ENCODE peak calls at places on chromosomes 1 and 21, in four cellular contexts. One of them, this sample, is unnamed.
A peak's percentile ranks its signal among the peaks of the same experiment; 100 is the strongest.

GRCh38 chr1:164692420-164692819 is 133.4 kb downstream of the PBX1 start:
- DNase-seq in HFF-Myc: no peak
- DNase-seq in mesothelial cell of epicardium: no peak
- DNase-seq in activated effector memory CD4-positive, alpha-beta T cell treated with anti-CD3 and anti-CD28 coated beads, Interleukin-2, amount 50 U/mL, for 16 hours: no peak
- DNase-seq in this sample: no peak

GRCh38 chr1:95117207-95118018 is at the start of gene TLCD4:
- DNase-seq in HFF-Myc: no peak
- DNase-seq in mesothelial cell of epicardium: peak; percentile 68
- DNase-seq in activated effector memory CD4-positive, alpha-beta T cell treated with anti-CD3 and anti-CD28 coated beads, Interleukin-2, amount 50 U/mL, for 16 hours: peak; percentile 77
- DNase-seq in this sample: peak; percentile 76

GRCh38 chr1:3312894-3313578 is 141.4 kb upstream of the ARHGEF16 start:
- DNase-seq in HFF-Myc: peak; percentile 87
- DNase-seq in mesothelial cell of epicardium: peak; percentile 79
- DNase-seq in activated effector memory CD4-positive, alpha-beta T cell treated with anti-CD3 and anti-CD28 coated beads, Interleukin-2, amount 50 U/mL, for 16 hours: peak; percentile 77
- DNase-seq in this sample: no peak

GRCh38 chr1:162412002-162412401 is at the start of gene SH2D1B:
- DNase-seq in HFF-Myc: no peak
- DNase-seq in mesothelial cell of epicardium: no peak
- DNase-seq in activated effector memory CD4-positive, alpha-beta T cell treated with anti-CD3 and anti-CD28 coated beads, Interleukin-2, amount 50 U/mL, for 16 hours: no peak
- DNase-seq in this sample: no peak

GRCh38 chr1:156012051-156012817 is 8.5 kb downstream of the SSR2 start:
- DNase-seq in HFF-Myc: no peak
- DNase-seq in mesothelial cell of epicardium: no peak
- DNase-seq in activated effector memory CD4-positive, alpha-beta T cell treated with anti-CD3 and anti-CD28 coated beads, Interleukin-2, amount 50 U/mL, for 16 hours: no peak
- DNase-seq in this sample: no peak

GRCh38 chr1:175600721-175601440 is 142.5 kb downstream of the TNR start:
- DNase-seq in HFF-Myc: no peak
- DNase-seq in mesothelial cell of epicardium: no peak
- DNase-seq in activated effector memory CD4-positive, alpha-beta T cell treated with anti-CD3 and anti-CD28 coated beads, Interleukin-2, amount 50 U/mL, for 16 hours: no peak
- DNase-seq in this sample: no peak

GRCh38 chr1:245205396-245205795 is 50.6 kb downstream of the KIF26B start:
- DNase-seq in HFF-Myc: no peak
- DNase-seq in mesothelial cell of epicardium: no peak
- DNase-seq in activated effector memory CD4-positive, alpha-beta T cell treated with anti-CD3 and anti-CD28 coated beads, Interleukin-2, amount 50 U/mL, for 16 hours: no peak
- DNase-seq in this sample: no peak

GRCh38 chr1:102799496-102799895 is 308.8 kb downstream of the COL11A1 start:
- DNase-seq in HFF-Myc: no peak
- DNase-seq in mesothelial cell of epicardium: no peak
- DNase-seq in activated effector memory CD4-positive, alpha-beta T cell treated with anti-CD3 and anti-CD28 coated beads, Interleukin-2, amount 50 U/mL, for 16 hours: no peak
- DNase-seq in this sample: no peak

GRCh38 chr21:36887983-36888382 is 78.5 kb downstream of the HLCS start:
- DNase-seq in HFF-Myc: no peak
- DNase-seq in mesothelial cell of epicardium: no peak
- DNase-seq in activated effector memory CD4-positive, alpha-beta T cell treated with anti-CD3 and anti-CD28 coated beads, Interleukin-2, amount 50 U/mL, for 16 hours: no peak
- DNase-seq in this sample: no peak

GRCh38 chr1:206982216-206982615 is 12.0 kb upstream of the FCAMR start:
- DNase-seq in HFF-Myc: no peak
- DNase-seq in mesothelial cell of epicardium: peak; percentile 47
- DNase-seq in activated effector memory CD4-positive, alpha-beta T cell treated with anti-CD3 and anti-CD28 coated beads, Interleukin-2, amount 50 U/mL, for 16 hours: peak; percentile 84
- DNase-seq in this sample: no peak

GRCh38 chr21:27314096-27314495 is 347.2 kb upstream of the ADAMTS5 start:
- DNase-seq in HFF-Myc: no peak
- DNase-seq in mesothelial cell of epicardium: no peak
- DNase-seq in activated effector memory CD4-positive, alpha-beta T cell treated with anti-CD3 and anti-CD28 coated beads, Interleukin-2, amount 50 U/mL, for 16 hours: no peak
- DNase-seq in this sample: no peak

GRCh38 chr1:33123266-33123665 is 42.3 kb downstream of the AZIN2 start:
- DNase-seq in HFF-Myc: no peak
- DNase-seq in mesothelial cell of epicardium: no peak
- DNase-seq in activated effector memory CD4-positive, alpha-beta T cell treated with anti-CD3 and anti-CD28 coated beads, Interleukin-2, amount 50 U/mL, for 16 hours: no peak
- DNase-seq in this sample: no peak

GRCh38 chr1:31714442-31715096 is 10.8 kb upstream of the COL16A1 start:
- DNase-seq in HFF-Myc: no peak
- DNase-seq in mesothelial cell of epicardium: peak; percentile 64
- DNase-seq in activated effector memory CD4-positive, alpha-beta T cell treated with anti-CD3 and anti-CD28 coated beads, Interleukin-2, amount 50 U/mL, for 16 hours: no peak
- DNase-seq in this sample: no peak

GRCh38 chr21:43686811-43687565 is 27.6 kb downstream of the RRP1B start:
- DNase-seq in HFF-Myc: no peak
- DNase-seq in mesothelial cell of epicardium: no peak
- DNase-seq in activated effector memory CD4-positive, alpha-beta T cell treated with anti-CD3 and anti-CD28 coated beads, Interleukin-2, amount 50 U/mL, for 16 hours: peak; percentile 30
- DNase-seq in this sample: no peak

GRCh38 chr1:7781923-7782495 is 2.1 kb upstream of the PER3 start:
- DNase-seq in HFF-Myc: no peak
- DNase-seq in mesothelial cell of epicardium: no peak
- DNase-seq in activated effector memory CD4-positive, alpha-beta T cell treated with anti-CD3 and anti-CD28 coated beads, Interleukin-2, amount 50 U/mL, for 16 hours: no peak
- DNase-seq in this sample: no peak

GRCh38 chr1:154990276-154990675 is 3.1 kb upstream of the LENEP start:
- DNase-seq in HFF-Myc: no peak
- DNase-seq in mesothelial cell of epicardium: no peak
- DNase-seq in activated effector memory CD4-positive, alpha-beta T cell treated with anti-CD3 and anti-CD28 coated beads, Interleukin-2, amount 50 U/mL, for 16 hours: no peak
- DNase-seq in this sample: no peak

GRCh38 chr1:228149341-228150020 is at the start of gene GJC2:
- DNase-seq in HFF-Myc: no peak
- DNase-seq in mesothelial cell of epicardium: no peak
- DNase-seq in activated effector memory CD4-positive, alpha-beta T cell treated with anti-CD3 and anti-CD28 coated beads, Interleukin-2, amount 50 U/mL, for 16 hours: peak; percentile 57
- DNase-seq in this sample: no peak

GRCh38 chr1:160018900-160019299 is 12.9 kb downstream of the PIGM start:
- DNase-seq in HFF-Myc: no peak
- DNase-seq in mesothelial cell of epicardium: no peak
- DNase-seq in activated effector memory CD4-positive, alpha-beta T cell treated with anti-CD3 and anti-CD28 coated beads, Interleukin-2, amount 50 U/mL, for 16 hours: no peak
- DNase-seq in this sample: no peak

GRCh38 chr1:78360584-78360983 is 130.2 kb upstream of the PTGFR start:
- DNase-seq in HFF-Myc: no peak
- DNase-seq in mesothelial cell of epicardium: no peak
- DNase-seq in activated effector memory CD4-positive, alpha-beta T cell treated with anti-CD3 and anti-CD28 coated beads, Interleukin-2, amount 50 U/mL, for 16 hours: no peak
- DNase-seq in this sample: no peak

GRCh38 chr1:44505210-44505993 is 100.3 kb downstream of the RNF220 start:
- DNase-seq in HFF-Myc: no peak
- DNase-seq in mesothelial cell of epicardium: no peak
- DNase-seq in activated effector memory CD4-positive, alpha-beta T cell treated with anti-CD3 and anti-CD28 coated beads, Interleukin-2, amount 50 U/mL, for 16 hours: no peak
- DNase-seq in this sample: no peak

GRCh38 chr1:44103270-44104131 is 15.1 kb upstream of the KLF17 start:
- DNase-seq in HFF-Myc: no peak
- DNase-seq in mesothelial cell of epicardium: no peak
- DNase-seq in activated effector memory CD4-positive, alpha-beta T cell treated with anti-CD3 and anti-CD28 coated beads, Interleukin-2, amount 50 U/mL, for 16 hours: no peak
- DNase-seq in this sample: no peak

GRCh38 chr1:245222931-245223330 is 68.1 kb downstream of the KIF26B start:
- DNase-seq in HFF-Myc: no peak
- DNase-seq in mesothelial cell of epicardium: no peak
- DNase-seq in activated effector memory CD4-positive, alpha-beta T cell treated with anti-CD3 and anti-CD28 coated beads, Interleukin-2, amount 50 U/mL, for 16 hours: no peak
- DNase-seq in this sample: no peak

GRCh38 chr1:200887772-200888348 is 6.8 kb upstream of the INAVA start:
- DNase-seq in HFF-Myc: no peak
- DNase-seq in mesothelial cell of epicardium: no peak
- DNase-seq in activated effector memory CD4-positive, alpha-beta T cell treated with anti-CD3 and anti-CD28 coated beads, Interleukin-2, amount 50 U/mL, for 16 hours: no peak
- DNase-seq in this sample: no peak

GRCh38 chr1:167273027-167273800 is 52.5 kb downstream of the POU2F1 start:
- DNase-seq in HFF-Myc: peak; percentile 46
- DNase-seq in mesothelial cell of epicardium: no peak
- DNase-seq in activated effector memory CD4-positive, alpha-beta T cell treated with anti-CD3 and anti-CD28 coated beads, Interleukin-2, amount 50 U/mL, for 16 hours: no peak
- DNase-seq in this sample: no peak

GRCh38 chr1:185864889-185865288 is 130.7 kb downstream of the HMCN1 start:
- DNase-seq in HFF-Myc: no peak
- DNase-seq in mesothelial cell of epicardium: no peak
- DNase-seq in activated effector memory CD4-positive, alpha-beta T cell treated with anti-CD3 and anti-CD28 coated beads, Interleukin-2, amount 50 U/mL, for 16 hours: no peak
- DNase-seq in this sample: no peak

This sample was measured in type B pancreatic cell.